ENCODE peak calls at places on chromosomes 12 and 14, in ten cellular contexts. W is HEK293T; H is GM06990; P is Calu3; R is ureter; A is T follicular helper cell; Z is CD14-positive monocyte; C is HuH-7.5; M is H7; B is effector CD4-positive, alpha-beta T cell. K is an unnamed sample.

GRCh38 chr12:64538146-64538545 is 72.1 kb upstream of the RASSF3 start:
- DNase-seq in W (no peak), H (no peak), P (no peak), R (no peak), A (no peak), Z (no peak), C (no peak), M (no peak), B (no peak), K (no peak)

GRCh38 chr12:82740129-82741000 is 53.7 kb downstream of the TMTC2 start:
- DNase-seq in W (peak; percentile 30), H (no peak), P (peak; percentile 17), R (no peak), A (no peak), Z (no peak), C (no peak), M (peak; percentile 19), B (no peak), K (peak; percentile 84)

GRCh38 chr14:48703728-48704467 is 882.3 kb downstream of the RPS29 start:
- DNase-seq in W (no peak), H (no peak), P (no peak), R (no peak), A (no peak), Z (no peak), C (no peak), M (no peak), B (no peak), K (no peak)

GRCh38 chr14:102539544-102540309 is 30.2 kb upstream of the ANKRD9 start:
- DNase-seq in W (no peak), H (no peak), P (no peak), R (no peak), A (no peak), Z (no peak), C (no peak), M (peak; percentile 48), B (no peak), K (no peak)

GRCh38 chr14:75539562-75540478 is 17.6 kb downstream of the BATF start:
- DNase-seq in W (no peak), H (peak; percentile 76), P (no peak), R (no peak), A (peak; percentile 27), Z (no peak), C (no peak), M (peak; percentile 83), B (no peak), K (no peak)

GRCh38 chr14:73786632-73786941 is 65.0 kb upstream of the PTGR2 start:
- DNase-seq in W (peak; percentile 40), H (peak; percentile 64), P (peak; percentile 28), R (no peak), A (no peak), Z (no peak), C (no peak), M (no peak), B (no peak), K (no peak)

GRCh38 chr14:102778616-102779351 is 1.5 kb downstream of the TRAF3 start:
- DNase-seq in W (no peak), H (no peak), P (no peak), R (no peak), A (no peak), Z (no peak), C (no peak), M (peak; percentile 34), B (no peak), K (no peak)

GRCh38 chr12:108618079-108618952 is 15.4 kb downstream of the SELPLG start:
- DNase-seq in W (peak; percentile 85), H (peak; percentile 83), P (peak; percentile 90), R (peak; percentile 73), A (peak; percentile 68), Z (no peak), C (peak; percentile 80), M (peak; percentile 94), B (peak; percentile 72), K (peak; percentile 64)

GRCh38 chr12:67082221-67082620 is 186.9 kb upstream of the CAND1 start:
- DNase-seq in W (no peak), H (no peak), P (no peak), R (no peak), A (no peak), Z (no peak), C (no peak), M (no peak), B (no peak), K (no peak)

GRCh38 chr14:65334765-65335411 is 77.6 kb upstream of the FUT8 start:
- DNase-seq in W (no peak), H (no peak), P (peak; percentile 18), R (no peak), A (no peak), Z (no peak), C (no peak), M (peak; percentile 53), B (no peak), K (no peak)

GRCh38 chr12:27866382-27867101 is 86.5 kb upstream of the MANSC4 start:
- DNase-seq in W (no peak), H (no peak), P (no peak), R (no peak), A (no peak), Z (no peak), C (no peak), M (no peak), B (no peak), K (no peak)

GRCh38 chr12:64451687-64452558 is at the start of gene TBK1:
- DNase-seq in W (peak; percentile 91), H (peak; percentile 96), P (peak; percentile 96), R (peak; percentile 91), A (peak; percentile 17), Z (peak; percentile 88), C (peak; percentile 87), M (peak; percentile 94), B (peak; percentile 33), K (peak; percentile 67)

GRCh38 chr12:95997276-95997675 is 1.1 kb upstream of the HAL start:
- DNase-seq in W (no peak), H (no peak), P (no peak), R (no peak), A (no peak), Z (no peak), C (no peak), M (no peak), B (no peak), K (no peak)

GRCh38 chr12:30725739-30726138 is 29.0 kb downstream of the CAPRIN2 start:
- DNase-seq in W (no peak), H (no peak), P (peak; percentile 3), R (no peak), A (no peak), Z (no peak), C (no peak), M (no peak), B (no peak), K (peak; percentile 54)

GRCh38 chr14:67410313-67410712 is 1.7 kb downstream of the PLEK2 start:
- DNase-seq in W (no peak), H (no peak), P (peak; percentile 19), R (no peak), A (no peak), Z (no peak), C (no peak), M (no peak), B (no peak), K (no peak)

K was measured in HCT116.